ENCODE peak calls at places on chromosomes 16 and 17, in four cellular contexts. N, F, A and K are unnamed samples.

GRCh38 chr16:86676216-86676800 is 98.0 kb downstream of the FOXL1 start:
- DNase-seq in N (no peak), F (no peak), A (no peak), K (no peak)

GRCh38 chr17:17815062-17815406 is 21.8 kb downstream of the SREBF1 start:
- DNase-seq in N (no peak), F (no peak), A (no peak), K (no peak)

GRCh38 chr17:48052956-48053757 is 5.0 kb downstream of the NFE2L1 start:
- DNase-seq in N (no peak), F (no peak), A (no peak), K (no peak)

GRCh38 chr17:72693147-72693878 is 399.2 kb downstream of the SLC39A11 start:
- DNase-seq in N (no peak), F (no peak), A (no peak), K (no peak)

GRCh38 chr17:75081611-75082540 is 5.9 kb upstream of the SLC16A5 start:
- DNase-seq in N (no peak), F (no peak), A (no peak), K (no peak)

GRCh38 chr17:65099941-65100315 is 37.2 kb upstream of the RGS9 start:
- DNase-seq in N (no peak), F (peak), A (peak), K (no peak)

GRCh38 chr17:27888945-27889344 is 4.2 kb downstream of the LYRM9 start:
- DNase-seq in N (no peak), F (no peak), A (no peak), K (no peak)

GRCh38 chr16:49521706-49522325 is 148.2 kb downstream of the C16orf78 start:
- DNase-seq in N (no peak), F (no peak), A (no peak), K (no peak)

GRCh38 chr16:84598391-84598750 is 19.5 kb downstream of the COTL1 start:
- DNase-seq in N (no peak), F (no peak), A (no peak), K (no peak)

GRCh38 chr17:57889892-57890856 is 40.3 kb upstream of the MRPS23 start:
- DNase-seq in N (peak), F (no peak), A (no peak), K (no peak)

GRCh38 chr16:83939266-83939856 is 13.7 kb upstream of the OSGIN1 start:
- DNase-seq in N (peak), F (no peak), A (no peak), K (no peak)

GRCh38 chr17:18185391-18185790 is 1.8 kb downstream of the ALKBH5 start:
- DNase-seq in N (no peak), F (no peak), A (no peak), K (no peak)

GRCh38 chr16:67862623-67863583 is 9.9 kb upstream of the EDC4 start:
- DNase-seq in N (no peak), F (no peak), A (no peak), K (no peak)

GRCh38 chr16:9503251-9503986 is 412.0 kb downstream of the HAPSTR1 start:
- DNase-seq in N (no peak), F (no peak), A (no peak), K (no peak)

GRCh38 chr16:67158637-67159600 is 790 bp downstream of the TRADD start:
- DNase-seq in N (no peak), F (no peak), A (peak), K (peak)

GRCh38 chr17:75491680-75492079 is 23.7 kb downstream of the CASKIN2 start:
- DNase-seq in N (no peak), F (no peak), A (no peak), K (no peak)

GRCh38 chr17:39165178-39165843 is 650 bp downstream of the ARL5C start:
- DNase-seq in N (no peak), F (no peak), A (no peak), K (no peak)

GRCh38 chr17:17086585-17086984 is 44.3 kb downstream of the MPRIP start:
- DNase-seq in N (no peak), F (no peak), A (no peak), K (no peak)

GRCh38 chr16:82282662-82283061 is 112.6 kb upstream of the MPHOSPH6 start:
- DNase-seq in N (no peak), F (no peak), A (no peak), K (no peak)

GRCh38 chr16:17469011-17469741 is 1.6 kb downstream of the XYLT1 start:
- DNase-seq in N (peak), F (no peak), A (no peak), K (no peak)

GRCh38 chr16:86554917-86555762 is at the start of gene MTHFSD:
- DNase-seq in N (peak), F (peak), A (peak), K (peak)

GRCh38 chr17:21419299-21420239 is 43.4 kb downstream of the KCNJ12 start:
- DNase-seq in N (no peak), F (no peak), A (no peak), K (no peak)

GRCh38 chr17:27348196-27348595 is 54.3 kb downstream of the WSB1 start:
- DNase-seq in N (no peak), F (no peak), A (no peak), K (no peak)

GRCh38 chr16:29775742-29776408 is 2.2 kb upstream of the ZG16 start:
- DNase-seq in N (no peak), F (no peak), A (no peak), K (peak)

GRCh38 chr17:76492250-76492988 is 8.8 kb downstream of the RHBDF2 start:
- DNase-seq in N (peak), F (peak), A (peak), K (no peak)

GRCh38 chr17:3535253-3535995 is 22.2 kb downstream of the TRPV3 start:
- DNase-seq in N (no peak), F (peak), A (no peak), K (peak)

GRCh38 chr16:70736454-70737376 is 50.9 kb upstream of the MTSS2 start:
- DNase-seq in N (no peak), F (no peak), A (no peak), K (no peak)

GRCh38 chr17:64506201-64506575 is at the start of gene DDX5:
- DNase-seq in N (peak), F (peak), A (no peak), K (peak)

GRCh38 chr16:62638964-62639861 is 603.0 kb upstream of the CDH8 start:
- DNase-seq in N (no peak), F (no peak), A (peak), K (no peak)

GRCh38 chr16:29760567-29761279 is 14.9 kb upstream of the C16orf54 start:
- DNase-seq in N (no peak), F (no peak), A (no peak), K (no peak)

GRCh38 chr17:3660311-3660891 is 8.0 kb downstream of the TAX1BP3 start:
- DNase-seq in N (no peak), F (no peak), A (no peak), K (no peak)

GRCh38 chr16:85479972-85480726 is 133.0 kb upstream of the GSE1 start:
- DNase-seq in N (peak), F (peak), A (no peak), K (no peak)

GRCh38 chr16:14172200-14172805 is 101.2 kb downstream of the MRTFB start:
- DNase-seq in N (no peak), F (no peak), A (no peak), K (no peak)

GRCh38 chr16:10266809-10267208 is 84.6 kb upstream of the GRIN2A start:
- DNase-seq in N (no peak), F (no peak), A (peak), K (no peak)

GRCh38 chr17:67376509-67376891 is 581 bp upstream of the PITPNC1 start:
- DNase-seq in N (no peak), F (no peak), A (no peak), K (no peak)

GRCh38 chr17:1783271-1783670 is 21.4 kb downstream of the SERPINF1 start:
- DNase-seq in N (peak), F (no peak), A (no peak), K (no peak)

GRCh38 chr16:30942421-30942796 is 6.5 kb upstream of the ORAI3 start:
- DNase-seq in N (no peak), F (no peak), A (no peak), K (no peak)

GRCh38 chr16:30934827-30935557 is 11.6 kb downstream of the FBXL19 start:
- DNase-seq in N (peak), F (no peak), A (no peak), K (peak)

GRCh38 chr16:30941600-30942420 is 7.1 kb upstream of the ORAI3 start:
- DNase-seq in N (peak), F (peak), A (no peak), K (peak)

GRCh38 chr16:30937692-30938091 is 11.2 kb upstream of the ORAI3 start:
- DNase-seq in N (peak), F (no peak), A (no peak), K (no peak)
- TF ChIP-seq SPI1 in N (peak), F (peak), A (no peak), K (no peak)

DNA sequence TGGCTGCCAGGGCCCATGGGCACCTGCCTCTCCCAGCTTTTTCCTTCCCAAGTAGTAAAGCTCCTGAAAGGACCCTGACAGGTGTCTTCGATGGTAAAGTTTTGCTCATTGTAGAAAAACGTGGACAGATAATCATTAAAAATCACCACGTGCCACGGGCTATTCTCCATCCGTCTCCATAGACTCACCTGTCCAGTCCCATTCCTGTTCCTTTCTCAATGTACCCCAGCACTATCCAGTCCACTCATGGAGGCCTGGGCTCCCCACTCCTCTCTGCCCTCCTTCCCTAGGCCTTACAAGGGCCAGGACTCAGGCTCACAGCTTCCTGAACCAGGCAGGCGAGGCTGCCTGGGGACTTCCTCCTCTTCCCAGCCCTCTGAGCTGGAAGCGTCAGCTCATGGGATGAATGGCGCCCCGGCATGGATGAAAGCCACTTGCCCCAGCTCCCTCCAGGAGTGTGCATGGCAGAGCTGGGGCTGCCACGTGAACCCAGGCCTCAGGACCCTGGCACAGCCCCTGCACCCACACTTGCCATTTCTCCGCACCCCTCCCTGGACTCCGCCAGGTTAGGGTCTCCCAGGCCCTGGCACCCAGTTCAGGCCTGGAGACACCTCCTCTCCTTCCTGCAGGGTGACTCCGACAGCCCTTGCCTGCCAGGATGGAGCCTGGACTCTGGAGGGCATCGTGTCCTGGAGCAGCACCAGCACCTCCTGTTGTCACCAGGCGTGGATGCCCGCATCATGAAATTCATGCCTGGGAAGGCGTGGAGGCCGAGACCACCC is 8.8 kb downstream of the CTRB1 start:
- DNase-seq in N (no peak), F (no peak), A (no peak), K (no peak)
- TF ChIP-seq SPI1 in N (no peak), F (no peak), A (no peak), K (no peak)

DNA sequence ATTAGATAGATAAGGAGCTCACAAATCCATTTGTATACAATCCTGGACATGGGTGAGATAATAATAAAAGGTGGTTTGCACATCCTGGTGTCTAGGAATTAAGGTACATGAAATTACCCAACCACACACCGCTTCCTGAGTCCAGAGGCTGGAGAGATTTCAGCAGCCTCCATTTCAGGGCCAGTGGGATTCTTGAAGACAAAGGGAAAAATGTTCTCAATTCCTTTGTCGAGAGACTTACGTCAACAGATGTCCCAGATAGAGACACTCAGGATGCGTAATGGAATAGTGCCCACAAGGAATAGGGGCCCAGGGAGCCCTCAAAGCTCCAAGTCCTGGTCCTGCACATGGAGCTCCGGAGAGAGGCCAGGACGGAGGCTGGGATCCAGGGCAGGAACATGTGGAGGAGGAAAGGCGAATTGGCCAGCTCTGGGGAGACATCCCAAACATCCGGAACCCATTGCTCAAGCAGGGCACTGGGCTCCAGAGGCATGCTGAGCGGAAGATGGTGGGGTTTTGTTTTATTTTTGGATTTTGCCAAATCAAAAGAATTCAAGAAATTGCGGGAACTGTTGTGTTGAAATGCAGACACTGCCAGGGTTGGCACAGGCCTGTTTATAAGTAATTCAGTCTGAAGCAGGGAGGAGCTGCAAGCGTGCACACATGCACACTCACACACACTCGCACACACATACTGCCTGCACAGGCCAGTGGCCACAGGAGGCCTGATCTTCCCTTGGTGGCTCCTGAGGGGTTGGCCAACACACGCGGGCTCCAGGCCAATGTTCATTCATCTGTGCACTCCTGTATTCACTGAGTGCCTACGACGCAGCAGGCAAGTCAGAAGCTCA is 97.2 kb downstream of the NOG start:
- DNase-seq in N (no peak), F (no peak), A (no peak), K (no peak)
- TF ChIP-seq SPI1 in N (no peak), F (no peak), A (no peak), K (no peak)

GRCh38 chr17:4706121-4706520 is 2.2 kb upstream of the PELP1 start:
- DNase-seq in N (no peak), F (no peak), A (no peak), K (no peak)
- TF ChIP-seq SPI1 in N (no peak), F (no peak), A (no peak), K (no peak)

GRCh38 chr17:37447641-37448040 is 41.0 kb downstream of the TADA2A start:
- DNase-seq in N (no peak), F (no peak), A (no peak), K (no peak)
- TF ChIP-seq SPI1 in N (no peak), F (no peak), A (no peak), K (no peak)

GRCh38 chr17:81092518-81093095 is 57.7 kb downstream of the BAIAP2 start:
- DNase-seq in N (no peak), F (no peak), A (no peak), K (peak)
- TF ChIP-seq SPI1 in N (no peak), F (no peak), A (no peak), K (no peak)